ENCODE peak calls at places on chromosomes 3 and 15, in seven cellular contexts. K is neural progenitor cell, V is psoas muscle, F is IMR-90, P is A549, Y is esophagus muscularis mucosa, N is uterus. Z is an unnamed sample.

GRCh38 chr3:59472541-59472940 is 422.7 kb upstream of the CFAP20DC start:
- DNase-seq in K (no peak), F (no peak), V (no peak), N (no peak), Y (no peak), P (no peak), Z (no peak)

GRCh38 chr3:86800116-86800515 is 190.8 kb downstream of the VGLL3 start:
- DNase-seq in F (no peak), Y (no peak), N (no peak), P (no peak), K (no peak), V (no peak), Z (no peak)

GRCh38 chr15:55288006-55288717 is 1.5 kb downstream of the RAB27A start:
- DNase-seq in V (no peak), Y (peak), F (no peak), K (no peak), P (no peak), N (no peak), Z (no peak)

GRCh38 chr3:187944391-187945179 is 199.3 kb upstream of the BCL6 start:
- DNase-seq in K (no peak), F (no peak), P (no peak), Y (no peak), N (no peak), V (no peak), Z (no peak)

GRCh38 chr3:128082545-128082944 is 30.3 kb downstream of the SEC61A1 start:
- DNase-seq in K (no peak), F (no peak), N (no peak), P (no peak), V (no peak), Y (no peak), Z (no peak)

GRCh38 chr3:57017481-57017880 is 43.0 kb upstream of the SPATA12 start:
- DNase-seq in N (no peak), Y (no peak), V (no peak), F (no peak), K (no peak), P (no peak), Z (no peak)

GRCh38 chr15:91047545-91048199 is 25.3 kb upstream of the VPS33B start:
- DNase-seq in K (no peak), P (no peak), Y (no peak), F (no peak), N (no peak), V (no peak), Z (no peak)

GRCh38 chr15:93121089-93121488 is 32.1 kb upstream of the RGMA start:
- DNase-seq in P (no peak), Y (no peak), N (no peak), F (no peak), K (no peak), V (no peak), Z (no peak)

GRCh38 chr3:186162221-186162620 is 53.3 kb upstream of the ETV5 start:
- DNase-seq in K (no peak), P (no peak), N (no peak), F (no peak), V (no peak), Y (no peak), Z (no peak)

GRCh38 chr3:41198526-41198925 is 779 bp upstream of the CTNNB1 start:
- DNase-seq in V (no peak), K (peak), N (peak), F (no peak), P (no peak), Y (no peak), Z (no peak)

GRCh38 chr3:149454746-149455145 is 19.8 kb upstream of the TM4SF4 start:
- DNase-seq in V (no peak), Y (peak), N (no peak), P (no peak), F (peak), K (no peak), Z (no peak)

GRCh38 chr15:40234783-40235182 is 4.1 kb upstream of the PAK6 start:
- DNase-seq in V (no peak), Y (no peak), K (no peak), F (no peak), P (no peak), N (no peak), Z (no peak)

GRCh38 chr3:43754316-43754715 is 63.6 kb downstream of the ABHD5 start:
- DNase-seq in K (no peak), N (no peak), F (peak), V (no peak), Y (no peak), P (no peak), Z (no peak)

GRCh38 chr3:158200973-158201372 is 91.1 kb downstream of the RSRC1 start:
- DNase-seq in N (no peak), V (no peak), K (no peak), F (no peak), P (no peak), Y (no peak), Z (no peak)

GRCh38 chr3:21463319-21463718 is 287.7 kb downstream of the ZNF385D start:
- DNase-seq in P (no peak), Y (no peak), N (no peak), K (no peak), V (no peak), F (no peak), Z (no peak)

GRCh38 chr15:99104788-99105515 is at the start of gene SYNM:
- DNase-seq in N (peak), Y (no peak), F (peak), K (peak), V (peak), P (peak), Z (peak)

DNA sequence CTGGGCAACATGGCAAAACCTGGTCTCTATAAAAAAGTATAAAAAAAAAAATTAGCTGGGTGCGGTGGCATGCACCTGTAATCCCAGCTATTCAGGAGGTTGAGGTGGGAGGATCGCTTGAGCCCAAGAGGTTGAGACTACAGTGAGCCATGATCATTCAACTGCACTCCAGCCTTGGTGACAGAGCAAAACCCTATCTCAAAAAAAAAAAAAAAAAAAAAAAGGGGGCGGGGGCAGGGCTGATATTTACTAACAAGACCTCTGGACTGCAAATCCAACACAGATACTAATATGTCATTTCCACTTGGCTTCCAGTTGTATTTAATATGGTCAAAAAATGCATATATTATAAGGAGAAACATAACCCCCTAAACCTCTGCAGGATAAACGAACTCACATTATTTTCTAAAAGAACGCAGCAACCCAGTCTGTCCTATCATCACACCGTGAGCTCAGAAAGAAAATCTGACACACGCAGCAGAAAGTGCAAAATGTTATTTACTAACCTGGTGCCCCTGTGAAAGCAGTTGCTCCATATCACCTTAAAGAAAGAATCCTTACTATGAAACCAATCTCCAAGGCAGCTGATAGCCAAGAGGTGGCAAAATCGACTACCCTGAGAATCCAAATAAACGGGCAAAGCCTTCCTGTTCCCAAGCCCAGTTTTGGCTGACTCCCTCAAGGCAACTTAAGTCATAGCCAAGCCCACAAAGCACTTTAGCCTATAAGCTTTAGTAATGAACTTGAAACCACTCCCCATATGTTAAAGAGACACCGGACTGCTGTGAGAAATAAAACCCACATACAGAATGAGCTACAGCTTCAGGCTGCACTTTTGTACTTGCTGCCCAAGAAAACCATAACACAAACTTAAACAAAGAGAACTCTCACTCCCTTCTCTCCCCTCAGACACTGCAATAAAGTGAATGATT is 39.3 kb downstream of the PLD1 start:
- DNase-seq in K (no peak), Y (no peak), F (peak), P (peak), N (no peak), V (no peak), Z (no peak)
- TF ChIP-seq CTCF in K (no peak), Y (no peak), F (no peak), P (no peak), N (no peak), V (no peak), Z (no peak)

GRCh38 chr15:28962851-28963710 is 77.3 kb downstream of the APBA2 start:
- DNase-seq in N (no peak), V (no peak), P (no peak), K (no peak), F (no peak), Y (peak), Z (peak)
- TF ChIP-seq CTCF in N (no peak), V (no peak), P (no peak), K (no peak), F (no peak), Y (no peak), Z (no peak)

GRCh38 chr3:159977295-159977694 is 11.3 kb upstream of the IL12A start:
- DNase-seq in V (no peak), N (no peak), P (no peak), Y (peak), F (no peak), K (no peak), Z (no peak)

GRCh38 chr3:159978918-159979703 is 9.5 kb upstream of the IL12A start:
- DNase-seq in P (no peak), K (no peak), F (no peak), Y (no peak), N (no peak), V (no peak), Z (no peak)

GRCh38 chr3:159978353-159978752 is 10.3 kb upstream of the IL12A start:
- DNase-seq in Y (no peak), K (no peak), V (no peak), F (no peak), N (no peak), P (no peak), Z (no peak)

GRCh38 chr3:159987291-159987711 is 1.3 kb upstream of the IL12A start:
- DNase-seq in P (no peak), K (peak), V (no peak), F (peak), Y (no peak), N (no peak), Z (no peak)

DNA sequence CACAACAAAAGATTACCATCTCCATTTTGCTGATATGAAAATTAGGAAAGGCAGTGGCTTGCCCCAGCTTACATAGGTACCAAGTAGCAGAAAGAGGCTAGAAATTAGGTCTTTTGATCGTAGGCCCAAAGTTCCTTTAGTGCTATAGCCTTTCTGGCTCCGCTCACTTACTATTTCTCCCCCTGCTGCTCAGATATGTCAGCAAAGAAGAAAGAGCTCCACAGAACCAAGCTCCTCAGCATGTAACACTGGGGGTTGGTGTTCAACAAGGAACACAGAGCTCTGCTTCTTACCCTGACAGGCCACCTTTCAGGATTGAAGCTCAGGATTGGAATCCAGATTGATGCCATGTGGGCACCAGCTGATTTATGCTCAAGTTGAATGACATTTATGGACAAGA is 6.2 kb upstream of the IL12A start:
- DNase-seq in N (no peak), K (no peak), F (no peak), V (no peak), Y (peak), P (no peak), Z (no peak)
- TF ChIP-seq CTCF in N (no peak), K (peak), F (no peak), V (no peak), Y (no peak), P (no peak), Z (no peak)

DNA sequence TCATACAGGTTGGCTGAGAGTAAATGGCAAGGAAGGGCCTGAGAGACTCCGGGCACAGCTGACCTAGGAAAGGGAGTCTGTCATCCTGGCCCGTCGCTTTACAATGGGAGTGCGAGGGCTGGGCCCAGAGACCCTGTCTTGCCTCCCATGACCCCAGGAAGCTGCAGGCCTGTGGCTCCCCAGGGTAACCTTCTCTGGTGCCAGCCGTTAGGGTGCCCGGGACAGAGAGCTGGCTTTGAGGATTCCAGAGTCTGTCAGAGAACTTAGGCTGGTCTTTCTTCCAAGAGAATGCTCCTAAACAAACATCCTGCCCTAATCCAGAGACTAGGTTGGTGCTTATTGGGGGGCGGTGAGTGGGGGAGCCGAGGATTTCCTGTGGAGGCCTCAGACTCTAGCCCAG is 18.5 kb downstream of the ZNF710 start:
- DNase-seq in K (no peak), Y (no peak), N (no peak), P (no peak), F (no peak), V (no peak), Z (no peak)
- TF ChIP-seq CTCF in K (no peak), Y (no peak), N (no peak), P (no peak), F (no peak), V (no peak), Z (no peak)

GRCh38 chr3:46395210-46395661 is 11.6 kb downstream of the CCR5AS start:
- DNase-seq in K (no peak), N (no peak), P (no peak), Y (no peak), F (peak), V (no peak), Z (no peak)
- TF ChIP-seq CTCF in K (peak), N (no peak), P (no peak), Y (no peak), F (no peak), V (no peak), Z (no peak)

Z was measured in osteocyte.